ENCODE peak calls at places on chromosomes 13 and 19, in seven cellular contexts. S is stimulated activated CD4-positive, alpha-beta T cell treated with anti-CD3 and anti-CD28 coated beads, TNF-alpha, amount 100 ng/mL, for 48 hours; N is head of caudate nucleus; Z is hippocampal formation; B is foreskin keratinocyte; U is NCI-H1694; P is T-cell. G is an unnamed sample.

GRCh38 chr19:45402469-45403070 is 2.3 kb downstream of the PPP1R13L start:
- DNase-seq in Z (no peak), U (no peak), N (no peak), S (no peak), P (no peak), B (peak), G (no peak)

GRCh38 chr13:40096357-40096911 is 441.0 kb downstream of the COG6 start:
- DNase-seq in B (no peak), U (no peak), S (peak), N (no peak), Z (no peak), P (peak), G (no peak)

GRCh38 chr19:50003810-50004419 is 21.3 kb downstream of the VRK3 start:
- DNase-seq in Z (no peak), P (no peak), N (no peak), S (peak), U (no peak), B (peak), G (peak)

GRCh38 chr13:31781064-31781463 is 41.7 kb downstream of the RXFP2 start:
- DNase-seq in U (no peak), P (no peak), B (no peak), N (no peak), Z (no peak), S (no peak), G (no peak)

GRCh38 chr19:39236527-39236926 is 8.3 kb downstream of the IFNL3 start:
- DNase-seq in Z (no peak), U (no peak), N (no peak), S (no peak), B (no peak), P (peak), G (no peak)

GRCh38 chr13:83153833-83154232 is 728.4 kb downstream of the SLITRK1 start:
- DNase-seq in U (no peak), P (no peak), S (no peak), B (no peak), N (no peak), Z (no peak), G (no peak)

GRCh38 chr13:39040206-39040605 is 1.9 kb downstream of the NHLRC3 start:
- DNase-seq in N (no peak), P (no peak), S (no peak), B (no peak), U (no peak), Z (no peak), G (no peak)

GRCh38 chr13:36131931-36132297 is 732 bp upstream of the DCLK1 start:
- DNase-seq in B (no peak), N (no peak), U (no peak), Z (no peak), S (no peak), P (no peak), G (no peak)

GRCh38 chr19:17136026-17136425 is 60.4 kb downstream of the MYO9B start:
- DNase-seq in N (no peak), Z (no peak), S (no peak), U (no peak), B (no peak), P (no peak), G (no peak)

GRCh38 chr19:51660975-51661600 is 14.5 kb upstream of the SIGLEC14 start:
- DNase-seq in U (peak), S (peak), Z (peak), B (peak), N (peak), P (no peak), G (no peak)

GRCh38 chr19:45615795-45616708 is 14.0 kb upstream of the GPR4 start:
- DNase-seq in S (peak), N (no peak), B (peak), P (peak), Z (no peak), U (no peak), G (peak)